ENCODE peak calls at places on chromosome 5, in four cellular contexts. One of them, this sample, is unnamed.

GRCh38 chr5:77957-78804 is 13.8 kb upstream of the PLEKHG4B start:
- DNase-seq in AG04449: peak
- DNase-seq in psoas muscle: no peak
- DNase-seq in suprapubic skin: no peak
- DNase-seq in this sample: no peak

GRCh38 chr5:34941936-34942335 is 12.6 kb downstream of the DNAJC21 start:
- DNase-seq in suprapubic skin: no peak
- DNase-seq in AG04449: no peak
- DNase-seq in psoas muscle: no peak
- DNase-seq in this sample: no peak

GRCh38 chr5:27020965-27021364 is 17.4 kb downstream of the CDH9 start:
- DNase-seq in suprapubic skin: no peak
- DNase-seq in AG04449: no peak
- DNase-seq in psoas muscle: no peak
- DNase-seq in this sample: no peak

GRCh38 chr5:43034591-43034968 is 5.5 kb downstream of the ANXA2R start:
- DNase-seq in psoas muscle: no peak
- DNase-seq in AG04449: no peak
- DNase-seq in suprapubic skin: no peak
- DNase-seq in this sample: no peak

GRCh38 chr5:80195837-80196400 is 59.9 kb downstream of the SERINC5 start:
- DNase-seq in suprapubic skin: no peak
- DNase-seq in AG04449: no peak
- DNase-seq in psoas muscle: no peak
- DNase-seq in this sample: no peak

GRCh38 chr5:122195784-122196394 is 66.5 kb downstream of the ZNF474 start:
- DNase-seq in suprapubic skin: no peak
- DNase-seq in AG04449: no peak
- DNase-seq in psoas muscle: no peak
- DNase-seq in this sample: no peak

GRCh38 chr5:14665110-14665822 is 748 bp downstream of the OTULIN start:
- DNase-seq in psoas muscle: no peak
- DNase-seq in AG04449: no peak
- DNase-seq in suprapubic skin: no peak
- DNase-seq in this sample: no peak

GRCh38 chr5:1772634-1773033 is 27.0 kb downstream of the MRPL36 start:
- DNase-seq in suprapubic skin: no peak
- DNase-seq in AG04449: peak
- DNase-seq in psoas muscle: no peak
- DNase-seq in this sample: no peak

DNA sequence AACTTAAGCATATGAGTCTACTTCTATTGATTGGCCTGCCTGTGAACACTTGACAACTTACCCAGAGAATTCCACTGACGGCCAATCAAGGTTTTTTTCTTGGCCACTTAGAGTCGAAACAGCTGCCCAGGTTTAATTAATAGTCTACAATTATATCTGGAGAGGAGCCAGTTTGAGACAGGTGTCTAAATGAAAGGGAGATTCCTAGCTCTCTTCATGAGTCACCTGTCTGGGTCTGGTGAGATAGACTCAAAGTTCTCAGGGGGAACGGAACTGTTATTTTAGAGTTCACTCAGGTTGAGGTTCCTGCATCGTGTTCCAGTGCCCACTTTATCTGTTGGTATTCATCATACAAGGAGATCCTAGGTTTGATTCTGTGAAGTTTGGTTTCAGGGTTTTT is 111.0 kb downstream of the CD180 start:
- DNase-seq in suprapubic skin: no peak
- DNase-seq in AG04449: no peak
- DNase-seq in psoas muscle: no peak
- DNase-seq in this sample: no peak
- TF ChIP-seq CTCF in suprapubic skin: no peak
- TF ChIP-seq CTCF in AG04449: no peak
- TF ChIP-seq CTCF in psoas muscle: no peak
- TF ChIP-seq CTCF in this sample: no peak

GRCh38 chr5:92674322-92674721 is 906.7 kb downstream of the NR2F1-AS1 start:
- DNase-seq in suprapubic skin: no peak
- DNase-seq in AG04449: no peak
- DNase-seq in psoas muscle: no peak
- DNase-seq in this sample: no peak

GRCh38 chr5:92676839-92677197 is 904.2 kb downstream of the NR2F1-AS1 start:
- DNase-seq in psoas muscle: no peak
- DNase-seq in suprapubic skin: no peak
- DNase-seq in AG04449: no peak
- DNase-seq in this sample: no peak

GRCh38 chr5:92676120-92676838 is 904.7 kb downstream of the NR2F1-AS1 start:
- DNase-seq in psoas muscle: no peak
- DNase-seq in AG04449: no peak
- DNase-seq in suprapubic skin: no peak
- DNase-seq in this sample: no peak

GRCh38 chr5:92678576-92679105 is 902.4 kb downstream of the NR2F1-AS1 start:
- DNase-seq in AG04449: no peak
- DNase-seq in suprapubic skin: no peak
- DNase-seq in psoas muscle: no peak
- DNase-seq in this sample: no peak
- TF ChIP-seq CTCF in AG04449: no peak
- TF ChIP-seq CTCF in suprapubic skin: no peak
- TF ChIP-seq CTCF in psoas muscle: no peak
- TF ChIP-seq CTCF in this sample: peak

DNA sequence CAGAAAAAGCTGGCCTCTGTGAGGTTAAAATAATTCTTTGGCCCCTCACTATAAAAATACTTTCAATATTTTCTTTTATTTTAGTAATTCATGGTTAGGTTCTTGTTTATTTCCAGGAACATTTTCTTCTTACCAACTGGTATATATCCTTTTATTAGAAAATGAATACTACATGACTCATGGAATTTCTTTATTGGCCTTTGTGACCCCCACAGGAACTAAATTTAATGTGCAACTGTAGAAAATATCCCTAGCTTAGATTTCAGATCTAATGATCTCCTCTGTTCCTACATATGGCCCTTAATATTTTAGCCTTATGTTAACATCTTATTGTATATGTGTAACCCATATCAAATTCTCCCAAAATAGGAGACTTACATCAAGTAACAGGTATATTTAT is 429.9 kb downstream of the NR2F1-AS1 start:
- DNase-seq in AG04449: no peak
- DNase-seq in psoas muscle: no peak
- DNase-seq in suprapubic skin: no peak
- DNase-seq in this sample: no peak
- TF ChIP-seq CTCF in AG04449: no peak
- TF ChIP-seq CTCF in psoas muscle: no peak
- TF ChIP-seq CTCF in suprapubic skin: no peak
- TF ChIP-seq CTCF in this sample: no peak

GRCh38 chr5:74093501-74093993 is 467.6 kb downstream of the ARHGEF28 start:
- DNase-seq in suprapubic skin: no peak
- DNase-seq in AG04449: no peak
- DNase-seq in psoas muscle: no peak
- DNase-seq in this sample: no peak

GRCh38 chr5:74096325-74096724 is 470.3 kb downstream of the ARHGEF28 start:
- DNase-seq in AG04449: no peak
- DNase-seq in psoas muscle: no peak
- DNase-seq in suprapubic skin: no peak
- DNase-seq in this sample: no peak

GRCh38 chr5:74094096-74094778 is 468.2 kb downstream of the ARHGEF28 start:
- DNase-seq in AG04449: no peak
- DNase-seq in psoas muscle: no peak
- DNase-seq in suprapubic skin: no peak
- DNase-seq in this sample: no peak

GRCh38 chr5:74094779-74095108 is 468.7 kb downstream of the ARHGEF28 start:
- DNase-seq in suprapubic skin: no peak
- DNase-seq in AG04449: no peak
- DNase-seq in psoas muscle: no peak
- DNase-seq in this sample: no peak

DNA sequence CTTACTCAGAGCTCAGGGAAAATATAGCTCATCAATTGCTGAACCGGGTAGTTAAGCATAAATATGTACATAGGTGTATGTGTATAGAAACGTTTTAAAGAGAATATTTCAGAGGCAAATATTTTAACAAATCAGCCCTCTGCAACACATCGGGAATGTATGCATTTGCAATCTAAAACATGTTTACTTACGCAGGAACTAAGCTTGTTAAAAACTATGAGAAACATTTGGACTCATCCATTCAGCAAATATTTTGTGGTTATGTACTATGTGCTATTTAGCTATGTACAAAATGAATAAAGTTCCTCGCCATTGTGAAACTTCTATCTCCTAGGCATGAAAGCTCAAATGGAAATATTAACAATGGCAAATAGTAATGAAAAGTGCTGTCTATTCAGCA is 469.9 kb downstream of the ARHGEF28 start:
- DNase-seq in psoas muscle: no peak
- DNase-seq in suprapubic skin: no peak
- DNase-seq in AG04449: peak
- DNase-seq in this sample: no peak
- TF ChIP-seq CTCF in psoas muscle: no peak
- TF ChIP-seq CTCF in suprapubic skin: no peak
- TF ChIP-seq CTCF in AG04449: no peak
- TF ChIP-seq CTCF in this sample: no peak

DNA sequence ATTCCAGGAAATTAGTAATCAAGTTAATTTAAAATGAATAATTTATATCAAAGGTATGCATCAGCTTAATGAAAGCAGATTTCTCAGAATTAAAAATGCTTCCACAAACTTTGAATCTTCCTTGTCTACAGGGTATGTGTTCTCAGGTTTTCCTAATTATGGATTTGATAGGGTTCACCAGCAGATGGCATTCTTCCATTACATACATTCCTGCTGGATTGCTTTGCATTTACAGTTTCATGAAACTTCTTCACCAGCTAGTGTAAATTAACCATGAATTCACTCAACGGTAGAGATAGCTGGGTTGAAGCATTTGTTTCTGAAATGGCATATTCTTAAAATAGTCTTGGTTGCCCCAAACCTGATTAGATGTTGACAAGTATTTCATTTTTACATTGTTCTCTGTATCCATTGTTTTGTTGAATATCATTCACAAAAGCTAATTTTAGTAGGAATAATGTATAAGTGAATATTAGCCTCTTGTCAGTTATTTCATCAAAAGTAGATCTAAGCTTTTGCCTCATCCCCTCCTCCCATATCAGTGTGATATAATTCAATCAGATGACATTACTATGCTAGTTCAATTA is 68.7 kb upstream of the WDR41 start:
- DNase-seq in suprapubic skin: no peak
- DNase-seq in AG04449: peak
- DNase-seq in psoas muscle: no peak
- DNase-seq in this sample: no peak
- TF ChIP-seq CTCF in suprapubic skin: no peak
- TF ChIP-seq CTCF in AG04449: peak
- TF ChIP-seq CTCF in psoas muscle: peak
- TF ChIP-seq CTCF in this sample: peak

GRCh38 chr5:78983601-78984000 is 1.5 kb downstream of the ARSB start:
- DNase-seq in suprapubic skin: no peak
- DNase-seq in psoas muscle: no peak
- DNase-seq in AG04449: no peak
- DNase-seq in this sample: no peak
- TF ChIP-seq CTCF in suprapubic skin: no peak
- TF ChIP-seq CTCF in psoas muscle: no peak
- TF ChIP-seq CTCF in AG04449: no peak
- TF ChIP-seq CTCF in this sample: no peak

GRCh38 chr5:15791274-15791673 is 291.3 kb downstream of the FBXL7 start:
- DNase-seq in suprapubic skin: no peak
- DNase-seq in psoas muscle: no peak
- DNase-seq in AG04449: no peak
- DNase-seq in this sample: no peak
- TF ChIP-seq CTCF in suprapubic skin: no peak
- TF ChIP-seq CTCF in psoas muscle: no peak
- TF ChIP-seq CTCF in AG04449: no peak
- TF ChIP-seq CTCF in this sample: peak

DNA sequence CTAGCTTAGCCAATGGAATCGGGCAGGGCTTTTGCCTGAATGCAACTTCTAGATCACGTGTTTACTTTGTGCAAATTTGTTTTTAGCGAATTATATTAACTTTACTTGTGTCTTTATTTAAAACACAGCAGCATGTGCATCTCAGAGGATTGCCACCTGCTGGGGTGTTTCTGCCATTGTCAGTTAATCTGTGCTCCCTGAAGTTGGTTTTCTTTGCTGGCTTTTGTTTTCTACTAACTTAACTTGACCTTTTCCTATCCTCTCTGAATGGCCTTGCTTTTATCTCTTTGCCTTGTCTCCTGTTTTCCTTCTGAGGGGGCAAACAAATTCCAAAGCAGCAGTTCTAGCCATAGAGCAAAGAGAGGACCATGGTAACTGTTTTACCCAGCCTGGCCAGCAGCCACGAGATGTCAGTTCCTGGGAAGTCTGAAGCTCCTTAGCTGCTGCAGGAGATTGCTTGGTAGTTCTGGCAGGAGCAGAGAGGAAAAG is 67.6 kb downstream of the ARHGEF28 start:
- DNase-seq in AG04449: no peak
- DNase-seq in psoas muscle: no peak
- DNase-seq in suprapubic skin: no peak
- DNase-seq in this sample: no peak
- TF ChIP-seq CTCF in AG04449: peak
- TF ChIP-seq CTCF in psoas muscle: peak
- TF ChIP-seq CTCF in suprapubic skin: no peak
- TF ChIP-seq CTCF in this sample: peak

This sample was measured in chondrocyte.